ENCODE peak calls at places on chromosomes 5 and 9, in six cellular contexts. One of them, this sample, is unnamed.

GRCh38 chr5:141992349-141992963 is 20.4 kb downstream of the GNPDA1 start:
- DNase-seq in GM13977: peak
- DNase-seq in C1 segment of cervical spinal cord: no peak
- DNase-seq in GM23338: peak
- DNase-seq in chondrocyte: no peak
- DNase-seq in EH: peak
- DNase-seq in this sample: peak

GRCh38 chr5:56757077-56757476 is 58.3 kb upstream of the MAP3K1 start:
- DNase-seq in EH: peak
- DNase-seq in GM23338: no peak
- DNase-seq in GM13977: no peak
- DNase-seq in chondrocyte: no peak
- DNase-seq in C1 segment of cervical spinal cord: no peak
- DNase-seq in this sample: no peak

GRCh38 chr5:143153332-143154119 is 250.0 kb downstream of the NR3C1 start:
- DNase-seq in EH: peak
- DNase-seq in chondrocyte: no peak
- DNase-seq in C1 segment of cervical spinal cord: no peak
- DNase-seq in GM13977: no peak
- DNase-seq in GM23338: no peak
- DNase-seq in this sample: peak

GRCh38 chr5:71699233-71699632 is 19.8 kb upstream of the CARTPT start:
- DNase-seq in GM13977: no peak
- DNase-seq in EH: no peak
- DNase-seq in C1 segment of cervical spinal cord: no peak
- DNase-seq in chondrocyte: no peak
- DNase-seq in GM23338: no peak
- DNase-seq in this sample: no peak

GRCh38 chr9:134663753-134664415 is 22.3 kb downstream of the COL5A1 start:
- DNase-seq in GM23338: no peak
- DNase-seq in chondrocyte: peak
- DNase-seq in GM13977: no peak
- DNase-seq in C1 segment of cervical spinal cord: no peak
- DNase-seq in EH: peak
- DNase-seq in this sample: no peak

GRCh38 chr9:7570107-7570720 is 229.4 kb downstream of the DMAC1 start:
- DNase-seq in GM13977: peak
- DNase-seq in EH: peak
- DNase-seq in chondrocyte: no peak
- DNase-seq in GM23338: peak
- DNase-seq in C1 segment of cervical spinal cord: no peak
- DNase-seq in this sample: no peak

GRCh38 chr9:34603610-34604231 is 8.2 kb downstream of the RPP25L start:
- DNase-seq in C1 segment of cervical spinal cord: no peak
- DNase-seq in chondrocyte: no peak
- DNase-seq in GM13977: peak
- DNase-seq in EH: peak
- DNase-seq in GM23338: peak
- DNase-seq in this sample: peak

GRCh38 chr9:85223506-85224108 is 518.1 kb downstream of the AGTPBP1 start:
- DNase-seq in EH: peak
- DNase-seq in GM23338: no peak
- DNase-seq in chondrocyte: no peak
- DNase-seq in C1 segment of cervical spinal cord: no peak
- DNase-seq in GM13977: no peak
- DNase-seq in this sample: no peak

GRCh38 chr9:83775932-83776331 is 41.6 kb downstream of the GKAP1 start:
- DNase-seq in GM13977: no peak
- DNase-seq in C1 segment of cervical spinal cord: no peak
- DNase-seq in EH: no peak
- DNase-seq in chondrocyte: no peak
- DNase-seq in GM23338: no peak
- DNase-seq in this sample: no peak

GRCh38 chr5:177427211-177427822 is 841 bp downstream of the GRK6 start:
- DNase-seq in GM23338: no peak
- DNase-seq in chondrocyte: peak
- DNase-seq in C1 segment of cervical spinal cord: no peak
- DNase-seq in EH: peak
- DNase-seq in GM13977: no peak
- DNase-seq in this sample: no peak

GRCh38 chr5:60843693-60844428 is at the start of gene ELOVL7:
- DNase-seq in GM13977: peak
- DNase-seq in EH: peak
- DNase-seq in GM23338: peak
- DNase-seq in C1 segment of cervical spinal cord: peak
- DNase-seq in chondrocyte: no peak
- DNase-seq in this sample: no peak

GRCh38 chr9:93261735-93262523 is 78.0 kb downstream of the WNK2 start:
- DNase-seq in EH: no peak
- DNase-seq in GM13977: no peak
- DNase-seq in chondrocyte: peak
- DNase-seq in GM23338: no peak
- DNase-seq in C1 segment of cervical spinal cord: no peak
- DNase-seq in this sample: no peak

GRCh38 chr5:149314571-149315111 is 30.7 kb upstream of the GRPEL2 start:
- DNase-seq in GM23338: no peak
- DNase-seq in EH: no peak
- DNase-seq in C1 segment of cervical spinal cord: no peak
- DNase-seq in chondrocyte: no peak
- DNase-seq in GM13977: no peak
- DNase-seq in this sample: no peak

GRCh38 chr5:16791036-16791705 is 144.9 kb downstream of the MYO10 start:
- DNase-seq in C1 segment of cervical spinal cord: no peak
- DNase-seq in GM23338: peak
- DNase-seq in EH: peak
- DNase-seq in chondrocyte: no peak
- DNase-seq in GM13977: peak
- DNase-seq in this sample: no peak

GRCh38 chr5:31232273-31232888 is 38.9 kb downstream of the CDH6 start:
- DNase-seq in EH: peak
- DNase-seq in C1 segment of cervical spinal cord: no peak
- DNase-seq in GM23338: peak
- DNase-seq in GM13977: peak
- DNase-seq in chondrocyte: no peak
- DNase-seq in this sample: peak

GRCh38 chr9:132163457-132163875 is 1.6 kb downstream of the NTNG2 start:
- DNase-seq in chondrocyte: peak
- DNase-seq in EH: peak
- DNase-seq in GM23338: peak
- DNase-seq in C1 segment of cervical spinal cord: no peak
- DNase-seq in GM13977: no peak
- DNase-seq in this sample: no peak

GRCh38 chr5:119578937-119579336 is 50.4 kb upstream of the FAM170A start:
- DNase-seq in GM23338: peak
- DNase-seq in EH: peak
- DNase-seq in C1 segment of cervical spinal cord: no peak
- DNase-seq in GM13977: no peak
- DNase-seq in chondrocyte: no peak
- DNase-seq in this sample: no peak

GRCh38 chr5:123855630-123856029 is 343.7 kb downstream of the CSNK1G3 start:
- DNase-seq in GM23338: no peak
- DNase-seq in EH: no peak
- DNase-seq in C1 segment of cervical spinal cord: no peak
- DNase-seq in GM13977: no peak
- DNase-seq in chondrocyte: no peak
- DNase-seq in this sample: no peak

GRCh38 chr5:147737921-147738320 is 44.6 kb downstream of the JAKMIP2 start:
- DNase-seq in GM23338: no peak
- DNase-seq in C1 segment of cervical spinal cord: no peak
- DNase-seq in GM13977: no peak
- DNase-seq in chondrocyte: no peak
- DNase-seq in EH: no peak
- DNase-seq in this sample: no peak

GRCh38 chr9:137441289-137441934 is at the start of gene ENTPD8:
- DNase-seq in GM13977: no peak
- DNase-seq in chondrocyte: peak
- DNase-seq in GM23338: peak
- DNase-seq in C1 segment of cervical spinal cord: no peak
- DNase-seq in EH: no peak
- DNase-seq in this sample: no peak

GRCh38 chr5:138986186-138986775 is 111.1 kb upstream of the LRRTM2 start:
- DNase-seq in GM23338: no peak
- DNase-seq in chondrocyte: no peak
- DNase-seq in C1 segment of cervical spinal cord: no peak
- DNase-seq in GM13977: no peak
- DNase-seq in EH: no peak
- DNase-seq in this sample: no peak

GRCh38 chr9:106653111-106653697 is 209.8 kb upstream of the ZNF462 start:
- DNase-seq in C1 segment of cervical spinal cord: no peak
- DNase-seq in GM13977: no peak
- DNase-seq in EH: no peak
- DNase-seq in chondrocyte: no peak
- DNase-seq in GM23338: no peak
- DNase-seq in this sample: no peak

GRCh38 chr9:68949271-68950000 is 64.5 kb downstream of the PRKACG start:
- DNase-seq in GM13977: no peak
- DNase-seq in GM23338: no peak
- DNase-seq in EH: peak
- DNase-seq in chondrocyte: no peak
- DNase-seq in C1 segment of cervical spinal cord: no peak
- DNase-seq in this sample: no peak

GRCh38 chr5:133256276-133256675 is 204.5 kb downstream of the HSPA4 start:
- DNase-seq in GM23338: no peak
- DNase-seq in C1 segment of cervical spinal cord: no peak
- DNase-seq in GM13977: no peak
- DNase-seq in chondrocyte: no peak
- DNase-seq in EH: no peak
- DNase-seq in this sample: no peak

This sample was measured in amniotic stem cell.